ENCODE peak calls at places on chromosomes 5 and 9, in eight cellular contexts. N, T, I, W, D, K, M and Y are unnamed samples.

GRCh38 chr5:115132465-115132864 is 37.2 kb downstream of the TRIM36 start:
- DNase-seq in N (no peak), T (no peak), I (no peak), W (no peak), D (no peak), K (no peak), M (no peak), Y (no peak)

GRCh38 chr5:15383469-15383868 is 116.5 kb upstream of the FBXL7 start:
- DNase-seq in N (peak), T (no peak), I (peak), W (no peak), D (no peak), K (peak), M (no peak), Y (no peak)

GRCh38 chr5:36908544-36909260 is 32.1 kb downstream of the NIPBL start:
- DNase-seq in N (no peak), T (no peak), I (no peak), W (no peak), D (no peak), K (no peak), M (peak), Y (no peak)

GRCh38 chr9:114456929-114457328 is 48.3 kb downstream of the WHRN start:
- DNase-seq in N (no peak), T (no peak), I (no peak), W (no peak), D (no peak), K (no peak), M (no peak), Y (no peak)

GRCh38 chr9:105233836-105234235 is 10.6 kb upstream of the SLC44A1 start:
- DNase-seq in N (peak), T (no peak), I (peak), W (no peak), D (no peak), K (no peak), M (no peak), Y (no peak)

GRCh38 chr9:88998911-88999310 is 7.6 kb downstream of the S1PR3 start:
- DNase-seq in N (peak), T (peak), I (peak), W (no peak), D (no peak), K (no peak), M (no peak), Y (no peak)

GRCh38 chr5:179267671-179268071 is 77.6 kb downstream of the ADAMTS2 start:
- DNase-seq in N (no peak), T (peak), I (peak), W (no peak), D (no peak), K (peak), M (no peak), Y (no peak)

GRCh38 chr5:146588331-146588730 is 72.3 kb upstream of the GPR151 start:
- DNase-seq in N (no peak), T (no peak), I (no peak), W (no peak), D (no peak), K (no peak), M (no peak), Y (no peak)

GRCh38 chr5:152246401-152246800 is 158.7 kb downstream of the NMUR2 start:
- DNase-seq in N (peak), T (no peak), I (peak), W (no peak), D (no peak), K (no peak), M (peak), Y (peak)

GRCh38 chr9:124182741-124183140 is 75.0 kb upstream of the NEK6 start:
- DNase-seq in N (no peak), T (no peak), I (no peak), W (no peak), D (peak), K (no peak), M (no peak), Y (no peak)

GRCh38 chr9:104795857-104796256 is 31.9 kb downstream of the NIPSNAP3B start:
- DNase-seq in N (no peak), T (no peak), I (no peak), W (no peak), D (peak), K (no peak), M (no peak), Y (no peak)

GRCh38 chr9:2967779-2968178 is 123.9 kb upstream of the PUM3 start:
- DNase-seq in N (no peak), T (no peak), I (peak), W (no peak), D (no peak), K (no peak), M (no peak), Y (no peak)

GRCh38 chr9:76700916-76701315 is 63.3 kb upstream of the PCA3 start:
- DNase-seq in N (no peak), T (no peak), I (no peak), W (no peak), D (no peak), K (no peak), M (no peak), Y (no peak)

GRCh38 chr5:137073192-137073591 is 425.9 kb downstream of the SPOCK1 start:
- DNase-seq in N (peak), T (no peak), I (peak), W (no peak), D (no peak), K (no peak), M (no peak), Y (no peak)

GRCh38 chr9:129665814-129666511 is 516 bp downstream of the PRRX2 start:
- DNase-seq in N (no peak), T (no peak), I (peak), W (no peak), D (no peak), K (peak), M (no peak), Y (peak)

GRCh38 chr9:69149321-69149807 is 24.7 kb upstream of the TJP2 start:
- DNase-seq in N (peak), T (no peak), I (peak), W (peak), D (peak), K (no peak), M (no peak), Y (no peak)

GRCh38 chr5:128234928-128235641 is 151.5 kb downstream of the SLC12A2 start:
- DNase-seq in N (no peak), T (no peak), I (no peak), W (no peak), D (no peak), K (no peak), M (no peak), Y (no peak)

GRCh38 chr5:175734501-175734900 is 76.6 kb downstream of the HRH2 start:
- DNase-seq in N (no peak), T (no peak), I (no peak), W (no peak), D (no peak), K (no peak), M (no peak), Y (no peak)

GRCh38 chr5:58666598-58667595 is 84.0 kb downstream of the RAB3C start:
- DNase-seq in N (peak), T (no peak), I (no peak), W (no peak), D (no peak), K (peak), M (no peak), Y (no peak)

GRCh38 chr9:137715321-137715720 is 96.5 kb downstream of the EHMT1 start:
- DNase-seq in N (no peak), T (no peak), I (no peak), W (no peak), D (no peak), K (no peak), M (no peak), Y (no peak)

GRCh38 chr5:61701877-61702602 is 370.0 kb downstream of the ZSWIM6 start:
- DNase-seq in N (no peak), T (no peak), I (no peak), W (no peak), D (peak), K (no peak), M (peak), Y (no peak)

GRCh38 chr9:104915049-104915448 is 12.9 kb downstream of the ABCA1 start:
- DNase-seq in N (no peak), T (no peak), I (no peak), W (no peak), D (no peak), K (no peak), M (no peak), Y (no peak)

GRCh38 chr9:2023532-2023931 is 8.4 kb downstream of the SMARCA2 start:
- DNase-seq in N (no peak), T (no peak), I (no peak), W (no peak), D (no peak), K (no peak), M (no peak), Y (peak)

GRCh38 chr9:84002344-84002743 is 21.7 kb downstream of the RMI1 start:
- DNase-seq in N (peak), T (no peak), I (no peak), W (no peak), D (no peak), K (no peak), M (peak), Y (no peak)

GRCh38 chr9:78938821-78939220 is 632.9 kb upstream of the TLE4 start:
- DNase-seq in N (no peak), T (no peak), I (peak), W (no peak), D (no peak), K (no peak), M (peak), Y (no peak)

GRCh38 chr9:70694758-70695157 is 280.3 kb upstream of the KLF9 start:
- DNase-seq in N (no peak), T (no peak), I (no peak), W (no peak), D (no peak), K (no peak), M (no peak), Y (no peak)

GRCh38 chr5:38323645-38324295 is 65.4 kb downstream of the EGFLAM start:
- DNase-seq in N (peak), T (no peak), I (peak), W (no peak), D (no peak), K (no peak), M (no peak), Y (no peak)

GRCh38 chr9:101601904-101602765 is 7.4 kb upstream of the PPP3R2 start:
- DNase-seq in N (peak), T (no peak), I (peak), W (peak), D (peak), K (peak), M (peak), Y (no peak)

GRCh38 chr5:181207214-181207959 is 2.4 kb upstream of the TRIM7 start:
- DNase-seq in N (peak), T (peak), I (peak), W (peak), D (no peak), K (peak), M (peak), Y (peak)

GRCh38 chr5:181212934-181213333 is 7.9 kb upstream of the TRIM7 start:
- DNase-seq in N (no peak), T (no peak), I (no peak), W (no peak), D (no peak), K (no peak), M (no peak), Y (no peak)

GRCh38 chr5:181212080-181212479 is 7.1 kb upstream of the TRIM7 start:
- DNase-seq in N (no peak), T (no peak), I (no peak), W (no peak), D (no peak), K (no peak), M (no peak), Y (no peak)

GRCh38 chr5:181207960-181208253 is 2.9 kb upstream of the TRIM7 start:
- DNase-seq in N (no peak), T (no peak), I (no peak), W (no peak), D (no peak), K (no peak), M (no peak), Y (no peak)

DNA sequence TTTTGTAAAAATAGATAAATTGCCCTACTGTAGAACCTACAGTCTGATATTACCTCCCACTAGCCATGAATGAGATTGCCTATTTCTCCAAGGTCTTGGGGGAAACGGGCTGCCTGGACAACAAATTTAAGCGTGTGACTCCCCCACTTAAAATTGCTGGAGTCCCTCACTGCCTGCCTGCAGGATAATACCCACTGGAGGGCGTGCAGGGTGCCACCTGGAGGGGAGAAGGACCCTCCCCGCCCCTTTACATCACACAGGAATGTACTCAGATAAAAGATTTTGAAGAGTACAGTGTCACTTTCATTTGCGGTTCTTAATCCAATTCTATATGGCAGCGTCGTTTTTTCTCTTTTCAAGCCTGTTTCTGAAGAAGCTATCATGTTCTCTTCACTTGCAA is 6.2 kb upstream of the TRIM7 start:
- DNase-seq in N (no peak), T (peak), I (no peak), W (no peak), D (no peak), K (no peak), M (no peak), Y (no peak)
- TF ChIP-seq CTCF in N (no peak), T (no peak), I (no peak), W (no peak), D (no peak), K (no peak), M (no peak), Y (no peak)

DNA sequence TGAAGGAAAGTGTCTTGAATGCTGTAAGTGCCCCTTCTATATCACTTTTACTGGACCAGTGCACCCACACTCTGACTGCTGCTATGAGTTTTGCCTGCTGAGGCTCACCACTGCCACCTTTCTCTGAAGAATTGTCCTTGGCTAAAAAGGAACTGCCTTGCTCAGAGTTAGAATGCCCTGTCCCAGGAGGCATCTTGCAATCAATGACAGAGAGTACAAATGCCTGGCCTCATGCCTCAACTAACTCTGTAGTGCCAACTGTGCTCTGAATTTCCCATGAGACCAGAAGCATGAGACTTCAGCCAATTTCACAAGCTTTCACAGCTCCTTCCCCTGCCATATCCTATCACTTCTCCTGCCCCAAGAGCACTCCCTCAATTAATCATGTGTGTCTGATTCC is 569.7 kb downstream of the ZNF608 start:
- DNase-seq in N (peak), T (no peak), I (no peak), W (no peak), D (no peak), K (no peak), M (no peak), Y (no peak)
- TF ChIP-seq CTCF in N (no peak), T (no peak), I (no peak), W (no peak), D (no peak), K (no peak), M (no peak), Y (no peak)

GRCh38 chr9:97437151-97437550 is 25.3 kb downstream of the TDRD7 start:
- DNase-seq in N (no peak), T (no peak), I (peak), W (no peak), D (no peak), K (no peak), M (no peak), Y (no peak)

GRCh38 chr9:97445119-97445701 is 33.3 kb downstream of the TDRD7 start:
- DNase-seq in N (no peak), T (no peak), I (no peak), W (no peak), D (no peak), K (no peak), M (no peak), Y (no peak)

GRCh38 chr9:97438666-97439065 is 26.8 kb downstream of the TDRD7 start:
- DNase-seq in N (peak), T (no peak), I (peak), W (no peak), D (no peak), K (no peak), M (no peak), Y (no peak)

GRCh38 chr9:97441729-97442128 is 29.8 kb downstream of the TDRD7 start:
- DNase-seq in N (peak), T (no peak), I (no peak), W (no peak), D (no peak), K (no peak), M (no peak), Y (no peak)

GRCh38 chr9:97440160-97440559 is 28.3 kb downstream of the TDRD7 start:
- DNase-seq in N (no peak), T (no peak), I (no peak), W (no peak), D (no peak), K (no peak), M (no peak), Y (no peak)
- TF ChIP-seq CTCF in N (no peak), T (no peak), I (no peak), W (no peak), D (no peak), K (no peak), M (no peak), Y (no peak)

GRCh38 chr5:9339206-9339818 is 206.6 kb downstream of the SEMA5A start:
- DNase-seq in N (peak), T (no peak), I (peak), W (no peak), D (no peak), K (peak), M (peak), Y (peak)
- TF ChIP-seq CTCF in N (peak), T (no peak), I (peak), W (peak), D (peak), K (peak), M (peak), Y (peak)

GRCh38 chr5:132822650-132823480 is 7.6 kb downstream of the SHROOM1 start:
- DNase-seq in N (peak), T (no peak), I (no peak), W (no peak), D (no peak), K (no peak), M (peak), Y (peak)
- TF ChIP-seq CTCF in N (no peak), T (no peak), I (no peak), W (no peak), D (no peak), K (no peak), M (no peak), Y (no peak)

GRCh38 chr9:109097156-109097555 is 22.6 kb downstream of the TMEM245 start:
- DNase-seq in N (no peak), T (no peak), I (no peak), W (no peak), D (no peak), K (no peak), M (no peak), Y (no peak)

GRCh38 chr9:109098960-109099308 is 20.8 kb downstream of the TMEM245 start:
- DNase-seq in N (no peak), T (no peak), I (no peak), W (no peak), D (no peak), K (no peak), M (no peak), Y (no peak)

GRCh38 chr9:109100543-109101201 is 19.1 kb downstream of the TMEM245 start:
- DNase-seq in N (no peak), T (no peak), I (no peak), W (no peak), D (no peak), K (no peak), M (no peak), Y (no peak)

GRCh38 chr9:109101202-109101595 is 18.5 kb downstream of the TMEM245 start:
- DNase-seq in N (no peak), T (no peak), I (no peak), W (no peak), D (no peak), K (no peak), M (no peak), Y (no peak)

GRCh38 chr9:109098221-109098959 is 21.4 kb downstream of the TMEM245 start:
- DNase-seq in N (peak), T (no peak), I (peak), W (no peak), D (no peak), K (peak), M (peak), Y (no peak)
- TF ChIP-seq CTCF in N (peak), T (peak), I (peak), W (peak), D (peak), K (peak), M (no peak), Y (no peak)